ENCODE peak calls at places on chromosomes 4 and X, in seven cellular contexts. H is A549, M is IMR-90, K is HCT116, P is H1, X is HepG2, U is K562. V is an unnamed sample.
A peak's percentile ranks its signal among the peaks of the same experiment; 100 is the strongest.

GRCh38 chr4:181711387-181711786 is 531.8 kb upstream of the TENM3 start:
- DNase-seq in H (no peak), U (no peak), K (no peak), M (no peak), X (no peak), P (no peak), V (no peak)

GRCh38 chr4:138897818-138898226 is 117.8 kb upstream of the NOCT start:
- DNase-seq in M (peak; percentile 94), H (no peak), K (no peak), P (no peak), U (peak; percentile 18), X (peak; percentile 7), V (no peak)

GRCh38 chr4:158949094-158949493 is 153.8 kb upstream of the RAPGEF2 start:
- DNase-seq in K (no peak), X (no peak), U (no peak), H (no peak), M (peak; percentile 58), P (no peak), V (no peak)

GRCh38 chr4:73539386-73539785 is 57.8 kb downstream of the AFM start:
- DNase-seq in H (no peak), X (no peak), U (no peak), M (no peak), K (no peak), P (no peak), V (no peak)

GRCh38 chr4:5885733-5886132 is 7.2 kb downstream of the CRMP1 start:
- DNase-seq in P (no peak), H (no peak), X (no peak), K (no peak), U (no peak), M (no peak), V (no peak)

GRCh38 chrX:350534-351321 is 32.1 kb upstream of the GTPBP6 start:
- DNase-seq in X (no peak), H (no peak), P (no peak), K (no peak), U (no peak), M (no peak), V (no peak)

GRCh38 chr4:150569384-150569987 is 12.5 kb upstream of the MAB21L2 start:
- DNase-seq in X (no peak), U (no peak), P (no peak), M (peak; percentile 79), H (peak; percentile 33), K (no peak), V (no peak)

GRCh38 chr4:102319594-102319993 is 25.7 kb downstream of the SLC39A8 start:
- DNase-seq in P (no peak), K (no peak), H (no peak), M (no peak), X (no peak), U (no peak), V (no peak)

GRCh38 chr4:180134116-180134866 is 2108.9 kb upstream of the TENM3 start:
- DNase-seq in M (no peak), H (no peak), P (no peak), K (no peak), X (no peak), U (no peak), V (no peak)

GRCh38 chr4:77269505-77269904 is 112.5 kb downstream of the CCNG2 start:
- DNase-seq in P (no peak), M (no peak), U (no peak), X (no peak), H (no peak), K (no peak), V (no peak)

GRCh38 chrX:130645955-130646583 is 244.3 kb downstream of the RBMX2 start:
- DNase-seq in X (peak; percentile 27), H (no peak), M (no peak), K (no peak), P (no peak), U (no peak), V (no peak)

GRCh38 chr4:147336252-147336651 is 144.6 kb upstream of the EDNRA start:
- DNase-seq in H (no peak), P (no peak), U (no peak), M (no peak), X (no peak), K (no peak), V (no peak)

GRCh38 chr4:3744901-3745300 is 21.3 kb upstream of the ADRA2C start:
- DNase-seq in U (no peak), H (no peak), M (no peak), P (no peak), X (no peak), K (no peak), V (no peak)

GRCh38 chr4:82372502-82372873 is 1.3 kb downstream of the HNRNPD start:
- DNase-seq in K (no peak), U (peak; percentile 35), H (no peak), P (no peak), M (peak; percentile 22), X (no peak), V (no peak)

GRCh38 chr4:2318885-2319284 is 57.0 kb upstream of the MXD4 start:
- DNase-seq in P (no peak), K (no peak), M (no peak), X (no peak), U (no peak), H (no peak), V (no peak)

GRCh38 chr4:103091601-103092223 is 7.9 kb downstream of the BDH2 start:
- DNase-seq in X (peak; percentile 72), M (peak; percentile 79), U (peak; percentile 23), H (no peak), P (no peak), K (peak; percentile 63), V (peak; percentile 59)

GRCh38 chrX:53594354-53594753 is 92.2 kb downstream of the HUWE1 start:
- DNase-seq in X (peak; percentile 16), U (no peak), H (no peak), K (no peak), P (no peak), M (peak; percentile 70), V (no peak)

GRCh38 chr4:23934915-23935314 is 45.1 kb upstream of the PPARGC1A start:
- DNase-seq in K (no peak), U (no peak), X (no peak), H (no peak), M (peak; percentile 87), P (no peak), V (no peak)

GRCh38 chrX:40098264-40099045 is 697 bp upstream of the BCOR start:
- DNase-seq in M (no peak), K (no peak), U (peak; percentile 31), X (no peak), P (no peak), H (peak; percentile 52), V (no peak)

GRCh38 chr4:141192564-141192963 is 28.1 kb upstream of the ZNF330 start:
- DNase-seq in H (no peak), P (no peak), M (no peak), X (no peak), U (no peak), K (no peak), V (no peak)

GRCh38 chr4:141195095-141195707 is 25.5 kb upstream of the ZNF330 start:
- DNase-seq in M (no peak), X (no peak), P (no peak), U (no peak), K (no peak), H (no peak), V (no peak)

GRCh38 chr4:141193516-141193915 is 27.2 kb upstream of the ZNF330 start:
- DNase-seq in U (no peak), H (no peak), K (no peak), M (no peak), P (no peak), X (no peak), V (no peak)

DNA sequence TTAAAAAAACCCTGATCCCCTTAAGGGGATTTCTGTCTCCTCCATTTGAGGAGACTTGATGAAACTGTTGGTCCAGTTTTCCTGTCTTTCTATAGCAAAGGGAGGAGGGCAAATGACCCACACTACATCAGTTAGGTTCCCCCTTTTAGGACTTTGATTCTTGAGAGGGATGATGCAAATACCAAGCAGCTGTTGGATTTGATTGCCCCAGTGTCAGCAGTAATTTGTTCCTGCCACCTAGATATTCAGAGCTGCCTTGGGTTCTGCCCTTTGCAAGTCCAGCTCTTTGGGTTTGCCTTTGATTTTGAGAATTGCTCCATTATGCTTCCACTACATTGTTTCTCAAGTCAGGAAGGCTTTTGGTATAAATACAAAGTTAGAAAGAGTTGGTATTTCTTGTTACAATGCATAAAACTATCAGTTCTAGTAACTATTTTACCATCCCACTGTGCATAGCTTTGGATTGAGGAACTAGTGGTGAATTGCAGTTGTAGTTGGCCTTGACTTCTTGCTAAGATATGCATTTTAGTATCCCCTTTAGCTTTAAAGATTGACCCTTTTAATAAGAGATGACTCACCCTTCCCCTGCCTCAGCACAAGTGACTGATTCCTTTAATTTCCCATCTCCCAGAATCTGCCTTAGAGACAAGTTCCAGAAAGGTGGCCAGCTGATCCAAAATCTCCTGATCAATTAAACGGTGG is 24.3 kb upstream of the ZNF330 start:
- DNase-seq in M (no peak), U (no peak), P (no peak), K (no peak), H (no peak), X (no peak), V (no peak)
- TF ChIP-seq CEBPB in M (no peak), U (no peak), P (no peak), K (no peak), H (no peak), X (no peak), V (no peak)

GRCh38 chrX:7215842-7216241 is 67.9 kb upstream of the PUDP start:
- DNase-seq in U (no peak), P (no peak), K (no peak), H (no peak), X (no peak), M (peak; percentile 13), V (no peak)
- TF ChIP-seq CEBPB in U (no peak), P (no peak), K (no peak), H (no peak), X (no peak), M (no peak), V (no peak)

GRCh38 chrX:46648660-46649059 is 75.1 kb downstream of the CHST7 start:
- DNase-seq in P (no peak), H (no peak), M (no peak), K (no peak), X (no peak), U (no peak), V (no peak)

GRCh38 chrX:46642145-46642544 is 68.6 kb downstream of the CHST7 start:
- DNase-seq in P (no peak), U (no peak), M (peak; percentile 17), H (peak; percentile 7), K (no peak), X (peak; percentile 11), V (no peak)

GRCh38 chrX:46645614-46646013 is 72.0 kb downstream of the CHST7 start:
- DNase-seq in P (no peak), K (no peak), U (no peak), X (no peak), M (no peak), H (no peak), V (no peak)

GRCh38 chrX:46647251-46647650 is 73.7 kb downstream of the CHST7 start:
- DNase-seq in M (no peak), K (no peak), U (no peak), X (no peak), P (no peak), H (no peak), V (no peak)

GRCh38 chrX:46643636-46644035 is 70.1 kb downstream of the CHST7 start:
- DNase-seq in P (no peak), U (no peak), X (no peak), K (no peak), H (no peak), M (no peak), V (no peak)
- TF ChIP-seq CEBPB in P (no peak), U (no peak), X (no peak), K (no peak), H (no peak), M (no peak), V (no peak)

GRCh38 chr4:42566835-42567234 is 90.1 kb downstream of the ATP8A1 start:
- DNase-seq in U (no peak), K (no peak), M (no peak), H (no peak), X (no peak), P (no peak), V (no peak)
- TF ChIP-seq CEBPB in U (no peak), K (no peak), M (peak; percentile 35), H (no peak), X (peak; percentile 64), P (no peak), V (no peak)